ENCODE peak calls at places on chromosomes 7 and 10, in four cellular contexts. Y is PC-9; I is effector memory CD4-positive, alpha-beta T cell; L is lower lobe of right lung. U is an unnamed sample.

GRCh38 chr10:76624470-76624869 is 1013.1 kb downstream of the KCNMA1 start:
- DNase-seq in Y (no peak), I (no peak), L (no peak), U (no peak)

GRCh38 chr7:124349443-124349842 is 316.6 kb upstream of the TMEM229A start:
- DNase-seq in Y (no peak), I (no peak), L (no peak), U (no peak)

GRCh38 chr7:116610210-116610609 is 61.8 kb upstream of the MET start:
- DNase-seq in Y (no peak), I (no peak), L (no peak), U (no peak)

GRCh38 chr10:128053356-128053755 is 72.9 kb downstream of the MKI67 start:
- DNase-seq in Y (no peak), I (no peak), L (no peak), U (peak; percentile 3)

GRCh38 chr10:34473174-34474059 is 341.7 kb downstream of the PARD3 start:
- DNase-seq in Y (no peak), I (no peak), L (no peak), U (no peak)

GRCh38 chr10:89552213-89552612 is 16.8 kb upstream of the SLC16A12 start:
- DNase-seq in Y (no peak), I (no peak), L (no peak), U (no peak)

GRCh38 chr7:37352974-37353948 is 95.4 kb downstream of the ELMO1 start:
- DNase-seq in Y (no peak), I (peak; percentile 74), L (no peak), U (peak; percentile 41)

GRCh38 chr10:24277771-24278518 is 69.0 kb downstream of the KIAA1217 start:
- DNase-seq in Y (no peak), I (no peak), L (no peak), U (no peak)

GRCh38 chr7:155789001-155789725 is 23.1 kb downstream of the SHH start:
- DNase-seq in Y (no peak), I (no peak), L (no peak), U (no peak)

GRCh38 chr10:88680958-88681357 is 16.7 kb downstream of the LIPF start:
- DNase-seq in Y (no peak), I (no peak), L (no peak), U (no peak)

GRCh38 chr7:90210475-90210874 is 1.1 kb upstream of the STEAP2 start:
- DNase-seq in Y (no peak), I (no peak), L (no peak), U (no peak)

DNA sequence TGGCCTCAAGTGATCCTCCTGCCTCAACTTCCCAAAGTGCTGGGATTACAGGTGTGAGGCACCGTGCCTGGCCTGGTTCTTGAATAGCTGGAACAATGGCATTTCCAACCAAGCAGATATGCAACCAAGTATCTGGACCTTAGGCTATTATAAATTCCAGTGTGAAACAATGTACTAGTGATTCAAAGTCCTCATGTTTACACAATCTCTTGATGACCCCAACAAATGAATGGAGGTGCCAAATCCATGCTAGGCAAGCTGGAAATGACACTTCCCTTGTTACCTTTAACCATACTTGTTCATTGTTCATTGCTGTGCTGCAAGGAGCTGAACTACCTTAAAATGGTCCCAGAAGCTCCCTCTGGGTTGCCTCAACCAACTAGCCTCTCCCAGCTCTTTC is 282.2 kb upstream of the KLF14 start:
- DNase-seq in Y (peak; percentile 31), I (no peak), L (no peak), U (no peak)
- H3K4me1 ChIP-seq in Y (peaks cover 76% of the 10 kb centered on the region), I (peaks cover 44% of the 10 kb centered on the region), L (peaks cover 65% of the 10 kb centered on the region), U (peaks cover 50% of the 10 kb centered on the region)

GRCh38 chr10:101217450-101218281 is 11.6 kb downstream of the LBX1 start:
- DNase-seq in Y (peak; percentile 15), I (no peak), L (no peak), U (peak; percentile 36)
- H3K4me3 ChIP-seq in Y (no peak overlapping the region), I (no peak overlapping the region), L (no peak overlapping the region), U (no peak overlapping the region)

DNA sequence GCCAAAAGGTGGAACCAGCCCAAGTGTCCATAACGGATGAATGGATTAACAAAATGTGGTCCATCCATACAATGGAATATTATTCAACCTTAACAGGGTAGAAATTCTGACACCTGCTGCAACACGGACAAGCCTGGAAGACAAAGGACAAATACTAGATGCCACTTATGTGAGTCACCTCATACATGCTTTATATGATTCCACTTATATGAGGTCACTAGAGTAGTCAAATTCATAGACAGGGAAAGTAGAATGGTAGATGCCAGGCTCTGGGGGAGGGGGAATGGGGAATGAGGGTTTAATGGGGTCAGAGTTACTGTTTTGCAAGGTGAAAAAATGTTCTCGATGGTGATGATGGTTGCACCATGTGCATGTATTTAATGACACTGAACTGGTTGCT is 34.0 kb upstream of the CYTH3 start:
- DNase-seq in Y (peak; percentile 90), I (no peak), L (no peak), U (no peak)
- H3K4me1 ChIP-seq in Y (peaks cover 36% of the 10 kb centered on the region), I (no peaks in the 10 kb centered on the region), L (no peaks in the 10 kb centered on the region), U (no peaks in the 10 kb centered on the region)

GRCh38 chr7:129778770-129779601 is 167.5 kb downstream of the NRF1 start:
- DNase-seq in Y (peak; percentile 48), I (no peak), L (no peak), U (no peak)

GRCh38 chr7:129776397-129776792 is 164.9 kb downstream of the NRF1 start:
- DNase-seq in Y (no peak), I (no peak), L (no peak), U (no peak)

GRCh38 chr7:129777195-129777844 is 165.8 kb downstream of the NRF1 start:
- DNase-seq in Y (no peak), I (no peak), L (no peak), U (no peak)

GRCh38 chr7:129779602-129780256 is 168.2 kb downstream of the NRF1 start:
- DNase-seq in Y (no peak), I (peak; percentile 14), L (peak; percentile 85), U (peak; percentile 49)

DNA sequence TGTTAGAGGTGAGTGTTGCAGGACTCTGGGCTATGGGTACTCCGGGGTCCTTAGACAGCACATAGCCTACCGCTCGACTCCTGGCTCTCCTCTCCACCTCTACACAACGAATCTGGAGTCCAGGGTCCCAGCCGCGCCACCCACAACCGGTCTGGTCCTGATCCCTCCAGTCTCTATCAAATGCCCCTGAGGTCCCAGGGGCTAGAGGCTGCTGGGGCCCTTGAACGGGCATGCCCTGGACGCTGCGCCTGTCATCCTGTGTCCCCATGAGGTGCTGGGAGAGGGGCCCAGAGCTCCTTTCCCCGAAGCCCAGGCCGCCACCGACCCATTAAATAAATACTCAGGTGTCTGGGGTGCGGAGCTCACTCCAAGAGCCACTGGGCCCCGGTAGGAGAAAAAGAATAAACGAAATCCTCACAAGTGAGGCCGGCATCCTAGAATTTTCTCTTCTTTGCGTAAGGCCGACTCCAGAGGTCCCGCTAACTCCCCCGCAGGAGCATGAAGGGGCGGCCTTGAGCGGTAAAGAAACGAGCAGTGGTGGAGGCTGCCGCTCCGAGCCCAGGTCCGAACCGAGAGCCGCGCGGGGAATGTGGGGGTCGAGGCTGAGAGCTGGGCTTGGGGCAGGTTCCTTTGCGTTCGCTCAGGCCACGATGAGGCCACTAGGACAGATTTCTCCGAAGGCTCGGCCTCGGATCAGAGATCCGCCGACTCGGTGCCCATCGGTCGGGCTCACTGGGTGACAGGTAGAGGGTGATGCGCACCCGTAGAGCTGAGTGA is 166.7 kb downstream of the NRF1 start:
- DNase-seq in Y (no peak), I (no peak), L (no peak), U (no peak)
- H3K4me3 ChIP-seq in Y (peak overlapping the region; percentile 85), I (peak overlapping the region; percentile 54), L (peak overlapping the region; percentile 58), U (peak overlapping the region; percentile 58)

DNA sequence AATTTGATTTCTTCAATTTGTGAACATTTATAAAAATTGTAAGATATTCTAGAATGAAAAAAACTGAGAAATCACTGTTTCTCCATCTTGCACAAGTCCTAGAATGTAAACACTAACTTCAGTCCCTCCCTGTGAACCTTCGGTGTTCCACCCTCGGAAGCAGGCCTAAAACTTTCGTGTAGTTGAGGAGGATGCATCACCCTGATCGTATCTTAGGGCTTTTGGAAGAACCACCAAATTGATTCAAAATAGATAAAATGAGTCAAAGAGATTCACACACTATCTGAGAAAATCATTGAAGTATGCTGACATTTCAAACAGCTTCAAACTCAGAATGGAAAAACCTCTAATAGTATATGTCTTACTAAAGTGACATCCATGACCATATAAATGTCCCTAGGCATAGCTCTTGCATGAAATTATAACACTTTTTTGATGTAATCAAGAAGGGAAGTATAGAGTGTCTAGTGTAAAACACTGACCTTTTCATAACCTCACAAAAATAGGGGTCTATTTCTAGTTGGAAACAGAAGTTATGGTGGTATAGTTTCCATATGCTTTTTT is 271.0 kb downstream of the GATA3 start:
- DNase-seq in Y (no peak), I (no peak), L (no peak), U (no peak)
- H3K4me1 ChIP-seq in Y (no peaks in the 10 kb centered on the region), I (peaks cover 18% of the 10 kb centered on the region), L (no peaks in the 10 kb centered on the region), U (no peaks in the 10 kb centered on the region)

GRCh38 chr7:91276909-91277308 is 12.7 kb downstream of the FZD1 start:
- DNase-seq in Y (no peak), I (no peak), L (no peak), U (no peak)
- H3K4me3 ChIP-seq in Y (no peak overlapping the region), I (no peak overlapping the region), L (no peak overlapping the region), U (no peak overlapping the region)

GRCh38 chr7:6384327-6384726 is 63.4 kb downstream of the DAGLB start:
- DNase-seq in Y (peak; percentile 40), I (no peak), L (no peak), U (no peak)
- H3K4me1 ChIP-seq in Y (peaks cover 92% of the 10 kb centered on the region), I (peaks cover 5% of the 10 kb centered on the region), L (peaks cover 96% of the 10 kb centered on the region), U (peaks cover 29% of the 10 kb centered on the region)